ENCODE peak calls at places on chromosomes 2 and 18, in nine cellular contexts. N is activated CD8-positive, alpha-beta memory T cell treated with anti-CD3 and anti-CD28 coated beads for 4 hours; B is NCI-H510A; R is CD4-positive, alpha-beta T cell; V is C1 segment of cervical spinal cord; Q is pancreas; F is CD8-positive, alpha-beta T cell; Y is EH; J is GM04504. E is an unnamed sample.

GRCh38 chr18:5476961-5477800 is 66.6 kb downstream of the EPB41L3 start:
- DNase-seq in J (no peak), Y (no peak), Q (no peak), V (no peak), N (no peak), R (no peak), F (no peak), B (no peak), E (no peak)

GRCh38 chr2:231189571-231190495 is 8.6 kb upstream of the ARMC9 start:
- DNase-seq in F (no peak), B (no peak), R (no peak), Q (peak; percentile 46), J (no peak), N (no peak), Y (no peak), V (peak; percentile 54), E (peak; percentile 71)

GRCh38 chr2:24021122-24021998 is 11.5 kb downstream of the MFSD2B start:
- DNase-seq in Y (peak; percentile 22), F (no peak), N (no peak), Q (no peak), B (no peak), V (no peak), R (no peak), J (no peak), E (no peak)

GRCh38 chr2:26273501-26273900 is 28.8 kb downstream of the HADHB start:
- DNase-seq in F (no peak), J (no peak), Q (no peak), N (no peak), B (no peak), Y (peak; percentile 42), V (no peak), R (no peak), E (no peak)

GRCh38 chr2:106839849-106840595 is 45.9 kb downstream of the ST6GAL2 start:
- DNase-seq in B (peak; percentile 28), J (no peak), R (no peak), Q (peak; percentile 48), N (no peak), Y (no peak), F (no peak), V (no peak), E (peak; percentile 45)

GRCh38 chr2:134276381-134277172 is 22.7 kb downstream of the MGAT5 start:
- DNase-seq in R (no peak), Y (peak; percentile 53), F (no peak), V (no peak), B (no peak), Q (no peak), N (no peak), J (no peak), E (no peak)

GRCh38 chr2:110818767-110819481 is 86.6 kb downstream of the ACOXL start:
- DNase-seq in J (no peak), V (no peak), R (no peak), F (no peak), Y (no peak), B (no peak), Q (no peak), N (no peak), E (no peak)

GRCh38 chr2:120858361-120858760 is 122.7 kb downstream of the GLI2 start:
- DNase-seq in V (no peak), Y (peak; percentile 56), J (no peak), F (no peak), Q (no peak), N (no peak), R (no peak), B (no peak), E (no peak)

GRCh38 chr18:13537022-13537780 is 189.2 kb downstream of the FAM210A start:
- DNase-seq in Y (no peak), N (no peak), Q (no peak), F (no peak), V (no peak), R (no peak), B (no peak), J (no peak), E (no peak)

GRCh38 chr2:235463893-235464292 is 29.9 kb upstream of the AGAP1 start:
- DNase-seq in Q (peak; percentile 73), F (no peak), Y (no peak), J (no peak), V (peak; percentile 3), N (no peak), R (no peak), B (no peak), E (no peak)

GRCh38 chr2:61469424-61470121 is 1.3 kb downstream of the USP34 start:
- DNase-seq in B (no peak), R (no peak), J (no peak), Q (no peak), Y (peak; percentile 30), N (no peak), V (no peak), F (no peak), E (no peak)

GRCh38 chr2:105502625-105503334 is 103.9 kb upstream of the FHL2 start:
- DNase-seq in V (no peak), Q (no peak), J (no peak), B (no peak), N (no peak), Y (no peak), F (no peak), R (no peak), E (no peak)